ENCODE peak calls at places on chromosome 21, in seven cellular contexts. G, O, E, Q, W, X and H are unnamed samples.

GRCh38 chr21:31447477-31447876 is 103.4 kb upstream of the TIAM1 start:
- DNase-seq in G (no peak), O (no peak), E (no peak), Q (peak; percentile 29), W (no peak), X (no peak), H (no peak)

GRCh38 chr21:43864806-43865470 is at the start of gene AGPAT3:
- DNase-seq in G (no peak), O (no peak), E (peak; percentile 83), Q (no peak), W (no peak), X (no peak), H (peak; percentile 65)

GRCh38 chr21:31675960-31676359 is 16.5 kb downstream of the SOD1 start:
- DNase-seq in G (no peak), O (no peak), E (no peak), Q (no peak), W (no peak), X (no peak), H (no peak)

GRCh38 chr21:33441489-33442477 is 38.0 kb downstream of the TMEM50B start:
- DNase-seq in G (no peak), O (peak; percentile 91), E (peak; percentile 78), Q (no peak), W (no peak), X (peak; percentile 87), H (peak; percentile 65)

GRCh38 chr21:19198801-19199200 is 795.2 kb upstream of the TMPRSS15 start:
- DNase-seq in G (no peak), O (no peak), E (no peak), Q (no peak), W (no peak), X (no peak), H (no peak)

GRCh38 chr21:26739189-26739588 is 106.0 kb downstream of the ADAMTS1 start:
- DNase-seq in G (no peak), O (no peak), E (no peak), Q (no peak), W (no peak), X (no peak), H (no peak)

GRCh38 chr21:42956824-42957632 is 17.3 kb upstream of the PKNOX1 start:
- DNase-seq in G (no peak), O (no peak), E (peak; percentile 41), Q (no peak), W (no peak), X (no peak), H (no peak)

GRCh38 chr21:33266784-33267135 is 593 bp downstream of the IL10RB start:
- DNase-seq in G (no peak), O (no peak), E (peak; percentile 88), Q (no peak), W (no peak), X (no peak), H (peak; percentile 33)

GRCh38 chr21:15797577-15798363 is 68.0 kb downstream of the USP25 start:
- DNase-seq in G (no peak), O (no peak), E (no peak), Q (no peak), W (no peak), X (no peak), H (no peak)

GRCh38 chr21:34889537-34890257 is 159.4 kb downstream of the RUNX1 start:
- DNase-seq in G (peak; percentile 65), O (no peak), E (peak; percentile 97), Q (peak; percentile 70), W (peak; percentile 47), X (peak; percentile 61), H (peak; percentile 78)

GRCh38 chr21:29148535-29148934 is 18.1 kb downstream of the MAP3K7CL start:
- DNase-seq in G (no peak), O (no peak), E (no peak), Q (no peak), W (no peak), X (no peak), H (no peak)

GRCh38 chr21:15221799-15222386 is 157.1 kb upstream of the NRIP1 start:
- DNase-seq in G (no peak), O (no peak), E (no peak), Q (no peak), W (no peak), X (peak; percentile 92), H (peak; percentile 50)

GRCh38 chr21:38784458-38785266 is 21.1 kb upstream of the ETS2 start:
- DNase-seq in G (no peak), O (no peak), E (no peak), Q (no peak), W (no peak), X (no peak), H (no peak)

GRCh38 chr21:16193758-16194606 is 464.2 kb downstream of the USP25 start:
- DNase-seq in G (no peak), O (no peak), E (no peak), Q (peak; percentile 61), W (peak; percentile 36), X (peak; percentile 81), H (peak; percentile 9)

GRCh38 chr21:33370292-33370691 is 32.9 kb upstream of the IFNGR2 start:
- DNase-seq in G (no peak), O (no peak), E (no peak), Q (no peak), W (no peak), X (no peak), H (no peak)

GRCh38 chr21:45970674-45971486 is 10.7 kb upstream of the COL6A1 start:
- DNase-seq in G (peak; percentile 54), O (no peak), E (peak; percentile 81), Q (peak; percentile 80), W (no peak), X (peak; percentile 17), H (peak; percentile 82)
- TF ChIP-seq POLR2A in G (no peak), O (no peak), E (no peak), Q (no peak), W (no peak), X (no peak), H (no peak)

DNA sequence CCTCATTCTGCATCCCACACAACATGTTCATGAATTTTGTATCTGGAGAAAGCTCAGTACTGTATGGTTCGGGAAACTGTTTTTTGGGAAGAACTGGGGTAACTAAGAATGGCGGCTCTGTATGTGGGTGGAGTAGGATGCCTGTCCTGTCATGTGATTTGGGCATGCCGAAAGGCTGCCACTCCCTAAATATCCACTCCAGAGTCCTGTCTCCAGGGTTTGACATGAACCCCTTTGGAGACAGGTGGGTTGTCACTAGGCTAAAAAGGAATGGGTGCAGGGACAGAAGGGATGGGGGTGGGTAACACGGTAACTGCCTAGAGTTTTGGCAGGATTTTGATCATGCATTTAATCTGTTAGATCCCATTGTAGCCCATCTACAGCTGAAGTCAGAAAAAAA is 150.2 kb downstream of the KCNJ6 start:
- DNase-seq in G (no peak), O (no peak), E (no peak), Q (no peak), W (no peak), X (no peak), H (no peak)
- TF ChIP-seq POLR2A in G (no peak), O (no peak), E (no peak), Q (no peak), W (no peak), X (no peak), H (no peak)

DNA sequence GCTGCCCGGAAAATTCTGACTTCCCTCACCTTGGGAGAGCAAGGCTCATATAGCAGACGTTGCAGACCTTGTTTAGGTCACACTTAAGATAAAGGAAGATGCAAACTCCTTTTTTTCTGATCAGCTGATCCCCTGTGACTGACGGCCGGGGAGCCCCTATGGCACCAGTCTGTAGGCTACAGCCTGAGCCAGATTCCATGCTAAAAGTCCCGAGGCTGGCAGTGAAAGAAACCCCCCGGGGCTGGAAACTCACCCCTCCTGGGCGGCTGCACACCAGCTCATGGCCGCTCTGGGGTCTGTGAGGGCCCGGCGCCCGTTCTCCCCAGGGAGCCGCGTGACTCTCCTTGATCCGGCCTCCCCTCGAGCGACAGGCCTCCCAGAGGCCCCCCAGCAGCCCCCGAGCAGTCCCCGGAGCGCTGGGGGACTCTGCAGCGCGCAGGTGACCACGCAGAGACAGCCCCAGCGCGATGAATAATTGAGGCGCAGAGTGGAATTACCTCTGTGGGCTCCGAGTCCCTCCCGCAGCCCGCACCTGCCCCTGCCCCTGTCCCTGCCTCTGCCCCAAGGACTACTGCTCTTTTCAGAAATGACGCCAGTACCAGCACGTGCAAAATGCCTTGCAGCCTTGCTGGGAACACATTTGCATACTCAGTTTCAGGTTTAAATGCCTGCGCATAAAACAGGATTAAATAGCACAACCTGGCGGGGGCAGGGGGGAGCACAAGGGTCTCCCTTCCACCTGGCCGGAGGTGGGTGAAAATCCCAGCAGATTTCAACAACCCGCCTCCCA is 62.6 kb upstream of the CLDN14 start:
- DNase-seq in G (no peak), O (peak; percentile 70), E (no peak), Q (no peak), W (no peak), X (no peak), H (no peak)
- TF ChIP-seq POLR2A in G (no peak), O (peak; percentile 81), E (no peak), Q (no peak), W (no peak), X (no peak), H (no peak)

DNA sequence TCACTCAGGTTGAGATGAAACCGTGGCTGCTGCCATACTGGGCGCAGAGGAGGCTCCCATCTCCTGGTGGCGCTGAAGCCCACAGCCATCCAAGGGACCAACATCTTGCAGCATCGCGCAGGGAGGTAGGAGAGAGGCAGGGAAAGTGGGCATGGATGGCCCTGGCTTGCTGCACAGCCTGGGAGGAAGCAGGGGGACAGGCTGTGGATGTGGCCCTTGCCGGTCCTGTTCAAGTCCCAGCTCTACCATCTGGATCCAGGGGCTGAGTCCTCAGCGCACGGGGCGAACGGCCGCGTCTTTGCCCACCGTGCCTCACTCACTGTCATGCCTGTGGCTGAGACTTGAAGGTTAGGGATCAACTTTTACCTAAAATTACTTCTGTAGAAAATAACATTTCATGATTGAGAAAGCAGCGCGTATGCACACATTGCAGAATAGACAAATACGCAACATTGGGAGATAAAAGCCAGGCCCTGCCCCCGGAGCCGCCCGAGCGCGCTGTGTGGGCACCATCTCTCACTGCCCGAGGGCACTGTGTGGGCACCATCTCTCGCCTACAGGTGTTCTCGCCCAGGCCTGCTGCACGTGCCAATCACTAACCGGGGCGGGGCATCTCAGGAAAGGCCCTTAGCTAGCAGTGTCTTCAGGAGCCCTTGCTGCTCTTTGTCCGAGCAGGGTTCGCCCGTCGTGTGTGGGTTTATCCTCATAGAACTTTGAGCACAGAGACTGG is 11.5 kb downstream of the SLX9 start:
- DNase-seq in G (no peak), O (no peak), E (peak; percentile 69), Q (no peak), W (no peak), X (no peak), H (no peak)
- TF ChIP-seq POLR2A in G (no peak), O (no peak), E (no peak), Q (no peak), W (no peak), X (no peak), H (no peak)

GRCh38 chr21:25215698-25216384 is 391.4 kb downstream of the MRPL39 start:
- DNase-seq in G (no peak), O (peak; percentile 40), E (no peak), Q (no peak), W (no peak), X (no peak), H (no peak)

GRCh38 chr21:25214676-25215075 is 392.6 kb downstream of the MRPL39 start:
- DNase-seq in G (no peak), O (no peak), E (no peak), Q (no peak), W (no peak), X (no peak), H (no peak)

GRCh38 chr21:25220954-25221353 is 386.3 kb downstream of the MRPL39 start:
- DNase-seq in G (no peak), O (no peak), E (no peak), Q (no peak), W (no peak), X (no peak), H (no peak)

GRCh38 chr21:25220169-25220568 is 387.1 kb downstream of the MRPL39 start:
- DNase-seq in G (no peak), O (no peak), E (no peak), Q (no peak), W (no peak), X (no peak), H (no peak)
- TF ChIP-seq POLR2A in G (no peak), O (no peak), E (no peak), Q (no peak), W (no peak), X (no peak), H (no peak)

GRCh38 chr21:41171210-41171609 is 3.2 kb downstream of the BACE2 start:
- DNase-seq in G (peak; percentile 69), O (no peak), E (no peak), Q (no peak), W (no peak), X (no peak), H (peak; percentile 43)
- TF ChIP-seq POLR2A in G (no peak), O (no peak), E (no peak), Q (peak; percentile 42), W (no peak), X (no peak), H (no peak)